ENCODE peak calls at places on chromosomes 6 and 20, in nine cellular contexts. I, R, Z, H, B, J, E, C and P are unnamed samples. For H3K4me1, the result is how much of the 10 kb centered on the place peaks cover.

GRCh38 chr6:9999806-10000205 is 415.1 kb downstream of the TFAP2A start:
- DNase-seq in I (no peak), R (no peak), Z (no peak), H (no peak), B (no peak), J (no peak), E (no peak), C (no peak), P (no peak)

GRCh38 chr6:31007694-31008093 is 2.6 kb upstream of the MUC22 start:
- DNase-seq in I (peak), R (peak), Z (no peak), H (peak), B (peak), J (no peak), E (no peak), C (no peak), P (peak)

GRCh38 chr20:824916-825315 is 8.6 kb upstream of the FAM110A start:
- DNase-seq in I (no peak), R (no peak), Z (no peak), H (no peak), B (no peak), J (no peak), E (no peak), C (no peak), P (no peak)

GRCh38 chr6:24033284-24033683 is 92.7 kb upstream of the NRSN1 start:
- DNase-seq in I (no peak), R (no peak), Z (no peak), H (no peak), B (no peak), J (no peak), E (no peak), C (no peak), P (peak)

GRCh38 chr20:17806739-17807441 is 107.1 kb downstream of the BANF2 start:
- DNase-seq in I (no peak), R (no peak), Z (peak), H (peak), B (peak), J (peak), E (peak), C (peak), P (no peak)

GRCh38 chr6:8686077-8686476 is 250.7 kb upstream of the SLC35B3 start:
- DNase-seq in I (no peak), R (no peak), Z (no peak), H (no peak), B (no peak), J (no peak), E (no peak), C (no peak), P (no peak)

GRCh38 chr20:44856847-44857448 is 28.6 kb upstream of the YWHAB start:
- DNase-seq in I (peak), R (no peak), Z (no peak), H (peak), B (no peak), J (no peak), E (no peak), C (no peak), P (peak)

GRCh38 chr20:23225407-23226060 is 125.1 kb upstream of the NXT1 start:
- DNase-seq in I (no peak), R (peak), Z (no peak), H (peak), B (peak), J (peak), E (no peak), C (peak), P (peak)

GRCh38 chr6:163667372-163668060 is 253.0 kb downstream of the QKI start:
- DNase-seq in I (no peak), R (no peak), Z (no peak), H (peak), B (peak), J (no peak), E (no peak), C (peak), P (no peak)

GRCh38 chr6:8627085-8627861 is 191.9 kb upstream of the SLC35B3 start:
- DNase-seq in I (peak), R (peak), Z (no peak), H (peak), B (peak), J (no peak), E (no peak), C (no peak), P (no peak)

GRCh38 chr6:41936073-41936837 is 5.4 kb downstream of the CCND3 start:
- DNase-seq in I (peak), R (peak), Z (peak), H (peak), B (peak), J (peak), E (peak), C (peak), P (peak)

GRCh38 chr20:34316191-34316814 is 13.1 kb upstream of the AHCY start:
- DNase-seq in I (peak), R (peak), Z (no peak), H (peak), B (peak), J (no peak), E (no peak), C (no peak), P (no peak)

GRCh38 chr6:169710009-169710408 is 8.1 kb downstream of the C6orf120 start:
- DNase-seq in I (no peak), R (no peak), Z (no peak), H (no peak), B (no peak), J (no peak), E (no peak), C (no peak), P (no peak)

GRCh38 chr6:24831771-24832718 is 33.3 kb upstream of the ARMH2 start:
- DNase-seq in I (no peak), R (no peak), Z (no peak), H (no peak), B (peak), J (no peak), E (no peak), C (no peak), P (no peak)

GRCh38 chr6:33856655-33857054 is 52.9 kb upstream of the MLN start:
- DNase-seq in I (no peak), R (no peak), Z (no peak), H (no peak), B (no peak), J (no peak), E (no peak), C (no peak), P (no peak)

GRCh38 chr20:46160661-46161060 is 42.5 kb downstream of the CD40 start:
- DNase-seq in I (no peak), R (no peak), Z (no peak), H (no peak), B (no peak), J (no peak), E (no peak), C (no peak), P (no peak)

GRCh38 chr6:43276180-43277082 is 21.6 kb upstream of the SLC22A7 start:
- DNase-seq in I (no peak), R (no peak), Z (no peak), H (peak), B (peak), J (no peak), E (peak), C (no peak), P (no peak)

GRCh38 chr20:41617059-41617921 is 887 bp downstream of the CHD6 start:
- DNase-seq in I (peak), R (peak), Z (peak), H (peak), B (peak), J (peak), E (peak), C (peak), P (peak)

GRCh38 chr20:45368221-45368980 is 5.4 kb downstream of the SYS1 start:
- DNase-seq in I (no peak), R (no peak), Z (no peak), H (no peak), B (no peak), J (no peak), E (no peak), C (no peak), P (no peak)

GRCh38 chr6:44697333-44697732 is 309.8 kb downstream of the CDC5L start:
- DNase-seq in I (no peak), R (no peak), Z (no peak), H (peak), B (no peak), J (no peak), E (no peak), C (no peak), P (no peak)

GRCh38 chr20:34215711-34216381 is 25.4 kb upstream of the ASIP start:
- DNase-seq in I (peak), R (peak), Z (peak), H (peak), B (peak), J (peak), E (peak), C (peak), P (peak)

GRCh38 chr20:44010162-44010704 is 95.6 kb downstream of the TOX2 start:
- DNase-seq in I (no peak), R (no peak), Z (no peak), H (no peak), B (no peak), J (no peak), E (no peak), C (no peak), P (no peak)

GRCh38 chr6:53112404-53112803 is 36.2 kb downstream of the GCM1 start:
- DNase-seq in I (peak), R (peak), Z (no peak), H (no peak), B (no peak), J (no peak), E (no peak), C (peak), P (peak)

GRCh38 chr20:44773070-44773829 is 27.6 kb downstream of the KCNK15 start:
- DNase-seq in I (no peak), R (no peak), Z (no peak), H (no peak), B (no peak), J (no peak), E (no peak), C (no peak), P (peak)

GRCh38 chr6:100346828-100347227 is 117.9 kb downstream of the SIM1 start:
- DNase-seq in I (peak), R (peak), Z (no peak), H (peak), B (peak), J (no peak), E (no peak), C (no peak), P (no peak)
- H3K4me1 ChIP-seq in I (under half), R (under half), Z (under half), H (under half), B (half or more), J (under half), E (under half), C (under half), P (under half)

GRCh38 chr6:117829594-117830319 is 77.3 kb upstream of the SLC35F1 start:
- DNase-seq in I (peak), R (peak), Z (no peak), H (peak), B (peak), J (no peak), E (no peak), C (no peak), P (no peak)
- TF ChIP-seq CTCF in I (peak), R (peak), Z (no peak), H (peak), B (peak), J (peak), E (no peak), C (no peak), P (peak)

GRCh38 chr6:3226422-3227362 is 761 bp downstream of the TUBB2B start:
- DNase-seq in I (no peak), R (no peak), Z (peak), H (no peak), B (peak), J (no peak), E (peak), C (no peak), P (peak)
- H3K4me3 ChIP-seq in I (peak), R (peak), Z (peak), H (peak), B (peak), J (peak), E (peak), C (no peak), P (peak)

DNA sequence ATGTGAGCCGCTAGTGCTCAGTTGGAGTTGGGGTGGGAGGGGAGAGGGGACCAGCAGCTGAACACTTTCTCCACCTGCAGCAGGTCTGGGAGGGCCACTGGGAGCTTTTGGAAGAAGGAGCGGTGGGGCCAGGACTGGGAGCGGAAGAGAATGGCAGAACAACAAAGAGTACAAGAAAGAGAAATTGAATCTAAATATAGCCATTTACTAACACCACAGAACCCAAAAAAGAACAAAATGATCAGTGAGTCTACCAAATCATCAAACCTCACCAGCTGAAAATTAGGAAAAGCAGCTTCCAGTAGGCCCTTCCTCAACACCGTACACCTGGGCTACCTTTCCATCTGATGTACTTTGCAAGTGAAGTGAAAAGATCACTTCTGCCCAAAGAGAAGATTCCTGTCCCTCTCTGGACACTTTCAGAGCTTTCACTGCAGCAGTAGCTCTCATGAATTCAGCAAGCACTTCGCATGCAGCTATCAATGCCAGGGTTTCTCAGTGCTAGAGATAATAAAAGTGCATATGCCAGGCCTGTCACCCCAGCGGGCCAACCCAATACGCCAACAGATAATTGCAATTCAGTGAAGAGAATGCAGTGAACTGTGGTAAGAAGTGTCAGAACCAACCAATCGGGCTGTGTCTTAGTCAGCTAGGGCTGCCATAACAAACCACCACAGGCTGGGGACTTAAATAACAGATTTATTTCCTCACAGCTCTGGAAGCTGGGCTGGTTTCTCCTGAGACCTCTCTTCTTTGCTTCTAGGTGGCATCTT is 590 bp downstream of the LY86 start:
- DNase-seq in I (no peak), R (no peak), Z (no peak), H (no peak), B (no peak), J (no peak), E (no peak), C (no peak), P (no peak)
- H3K4me1 ChIP-seq in I (under half), R (under half), Z (under half), H (under half), B (under half), J (half or more), E (under half), C (under half), P (under half)

DNA sequence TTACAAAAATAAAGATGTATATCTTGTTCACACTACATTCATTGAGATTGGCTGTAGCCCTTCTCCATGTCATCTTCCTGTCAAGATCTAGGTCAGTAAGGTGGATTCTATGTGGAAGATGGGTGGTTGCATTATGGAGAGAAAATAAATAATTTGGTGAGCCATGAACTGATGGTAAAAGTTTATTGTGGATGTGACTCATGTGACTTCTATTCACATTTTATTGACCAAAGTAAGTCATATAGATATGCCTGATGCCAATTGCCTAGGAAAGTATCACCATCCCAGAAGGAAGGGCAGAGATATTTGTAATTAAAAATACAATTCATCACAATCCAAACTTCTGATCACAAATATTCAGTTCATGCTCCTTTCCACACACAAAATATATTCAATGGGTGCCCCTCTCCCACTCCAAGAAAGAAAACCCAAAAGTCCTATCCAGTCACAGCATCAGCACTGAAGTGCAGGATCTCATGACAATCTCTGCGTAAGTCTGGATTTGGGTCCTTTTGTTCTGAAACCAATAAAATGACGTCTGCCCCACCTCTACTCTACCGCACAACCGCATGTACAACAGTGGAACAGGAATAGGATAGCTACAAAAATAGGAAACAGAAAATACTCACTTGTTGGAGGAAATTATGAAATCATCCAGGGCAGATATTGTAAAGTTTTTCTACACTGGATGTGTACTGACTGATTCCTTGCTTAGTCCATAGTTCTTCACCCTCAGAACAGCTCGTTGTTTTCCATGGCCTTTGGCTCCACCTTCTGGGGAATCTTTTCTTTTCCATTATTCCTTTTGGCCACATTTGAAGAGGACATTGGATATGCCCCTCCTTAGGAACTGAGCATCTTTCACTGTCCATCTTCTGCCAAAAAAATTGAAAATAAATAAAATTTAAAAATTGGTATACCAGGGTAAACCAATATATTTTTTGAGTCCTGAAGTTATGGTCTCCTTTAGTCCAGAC is 16.1 kb upstream of the SLC17A3 start:
- DNase-seq in I (peak), R (peak), Z (no peak), H (peak), B (peak), J (no peak), E (no peak), C (no peak), P (peak)
- TF ChIP-seq CTCF in I (peak), R (peak), Z (peak), H (peak), B (peak), J (peak), E (no peak), C (peak), P (peak)

GRCh38 chr20:25563362-25563761 is 22.0 kb downstream of the NINL start:
- DNase-seq in I (no peak), R (no peak), Z (no peak), H (no peak), B (no peak), J (no peak), E (no peak), C (no peak), P (no peak)
- H3K4me3 ChIP-seq in I (no peak), R (no peak), Z (no peak), H (no peak), B (no peak), J (no peak), E (no peak), C (no peak), P (no peak)

DNA sequence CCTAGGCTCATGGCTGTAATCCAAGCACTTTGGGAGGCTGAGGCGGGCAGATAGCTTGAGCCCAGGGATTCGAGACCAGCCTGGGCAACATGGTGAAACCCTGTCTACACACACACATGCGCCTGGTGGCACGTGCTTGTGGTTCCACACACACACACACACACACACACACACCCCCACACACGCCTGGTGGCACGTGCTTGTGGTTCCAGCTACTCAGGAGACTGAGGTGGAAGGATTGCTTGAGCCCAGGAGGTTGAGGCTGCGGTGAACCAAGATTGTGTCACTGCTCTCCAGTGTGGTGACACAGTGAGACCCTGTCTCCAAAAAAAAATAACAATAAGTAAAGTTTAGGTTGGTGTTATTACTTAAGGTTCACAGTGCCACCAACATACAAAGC is 165.8 kb downstream of the ZFAND3 start:
- DNase-seq in I (no peak), R (no peak), Z (no peak), H (no peak), B (no peak), J (no peak), E (no peak), C (no peak), P (no peak)
- H3K4me1 ChIP-seq in I (under half), R (under half), Z (under half), H (under half), B (under half), J (half or more), E (under half), C (under half), P (under half)

GRCh38 chr6:89944826-89945407 is 50.6 kb downstream of the GJA10 start:
- DNase-seq in I (peak), R (no peak), Z (no peak), H (peak), B (no peak), J (no peak), E (no peak), C (no peak), P (no peak)
- TF ChIP-seq CTCF in I (peak), R (peak), Z (no peak), H (peak), B (peak), J (peak), E (no peak), C (no peak), P (peak)

GRCh38 chr6:158717341-158718328 is 67.8 kb downstream of the SYTL3 start:
- DNase-seq in I (no peak), R (no peak), Z (no peak), H (no peak), B (no peak), J (no peak), E (no peak), C (no peak), P (no peak)
- H3K4me3 ChIP-seq in I (no peak), R (no peak), Z (no peak), H (no peak), B (no peak), J (no peak), E (no peak), C (no peak), P (no peak)

DNA sequence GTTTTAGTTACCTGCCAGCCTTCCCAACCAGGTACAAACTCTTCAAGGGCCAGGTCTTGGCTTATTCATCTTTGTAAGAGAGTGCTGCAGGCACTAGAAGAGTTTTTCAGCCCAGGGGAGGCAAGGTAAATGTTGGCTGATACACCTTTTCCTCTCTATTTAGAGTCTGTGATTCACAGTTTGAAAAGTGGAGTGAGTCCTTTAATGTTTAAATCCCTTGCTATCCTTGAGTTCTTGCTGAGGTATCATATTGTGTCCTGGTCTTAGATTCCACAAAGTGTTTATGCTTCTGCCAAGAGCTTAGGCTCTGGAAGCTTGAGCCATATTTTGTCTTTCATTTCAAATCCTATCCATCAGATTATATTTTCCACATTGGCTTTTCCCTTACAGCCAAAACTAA is 52.8 kb upstream of the CITED2 start:
- DNase-seq in I (no peak), R (no peak), Z (no peak), H (no peak), B (no peak), J (no peak), E (no peak), C (no peak), P (no peak)
- H3K4me1 ChIP-seq in I (under half), R (under half), Z (under half), H (under half), B (under half), J (under half), E (under half), C (under half), P (under half)